ENCODE peak calls at places on chromosomes 13 and 19, in eight cellular contexts. K, G, Z, M, N, L, S and A are unnamed samples.

GRCh38 chr13:23436680-23437079 is 3.2 kb upstream of the SACS start:
- DNase-seq in K (no peak), G (no peak), Z (no peak), M (no peak), N (no peak), L (no peak), S (no peak), A (no peak)

GRCh38 chr13:113192902-113193301 is 15.6 kb downstream of the PCID2 start:
- DNase-seq in K (no peak), G (no peak), Z (no peak), M (no peak), N (peak), L (no peak), S (no peak), A (no peak)

GRCh38 chr19:30670011-30670329 is 297.8 kb downstream of the ZNF536 start:
- DNase-seq in K (no peak), G (no peak), Z (no peak), M (no peak), N (no peak), L (no peak), S (no peak), A (peak)

GRCh38 chr13:98123176-98123575 is 19.7 kb upstream of the FARP1 start:
- DNase-seq in K (no peak), G (no peak), Z (no peak), M (no peak), N (no peak), L (no peak), S (no peak), A (no peak)

GRCh38 chr13:77507931-77508776 is 27.4 kb upstream of the SCEL start:
- DNase-seq in K (no peak), G (no peak), Z (no peak), M (no peak), N (peak), L (no peak), S (no peak), A (no peak)

GRCh38 chr13:68023838-68024581 is 793.9 kb upstream of the PCDH9 start:
- DNase-seq in K (no peak), G (no peak), Z (no peak), M (no peak), N (no peak), L (no peak), S (no peak), A (no peak)

GRCh38 chr13:66675620-66676019 is 554.5 kb downstream of the PCDH9 start:
- DNase-seq in K (no peak), G (no peak), Z (no peak), M (no peak), N (peak), L (no peak), S (no peak), A (no peak)

GRCh38 chr13:78015782-78016181 is 97.2 kb upstream of the EDNRB start:
- DNase-seq in K (peak), G (no peak), Z (no peak), M (no peak), N (no peak), L (no peak), S (no peak), A (no peak)

GRCh38 chr19:1324792-1325567 is 39.3 kb downstream of the EFNA2 start:
- DNase-seq in K (no peak), G (peak), Z (no peak), M (no peak), N (peak), L (peak), S (no peak), A (peak)

GRCh38 chr19:38394488-38394887 is 6.0 kb downstream of the SPRED3 start:
- DNase-seq in K (no peak), G (no peak), Z (no peak), M (no peak), N (no peak), L (peak), S (peak), A (no peak)

GRCh38 chr19:4327252-4327876 is 11.3 kb downstream of the STAP2 start:
- DNase-seq in K (peak), G (peak), Z (peak), M (peak), N (peak), L (peak), S (peak), A (peak)

GRCh38 chr13:75607447-75607846 is 28.7 kb upstream of the LMO7 start:
- DNase-seq in K (no peak), G (no peak), Z (no peak), M (no peak), N (no peak), L (no peak), S (no peak), A (no peak)

GRCh38 chr13:92612892-92613291 is 613.7 kb upstream of the GPC6 start:
- DNase-seq in K (no peak), G (no peak), Z (no peak), M (no peak), N (no peak), L (no peak), S (no peak), A (no peak)

GRCh38 chr13:99843872-99844271 is 127.7 kb downstream of the ZIC5 start:
- DNase-seq in K (no peak), G (no peak), Z (no peak), M (no peak), N (no peak), L (no peak), S (no peak), A (no peak)

GRCh38 chr13:60613080-60613479 is 216.1 kb downstream of the TDRD3 start:
- DNase-seq in K (no peak), G (no peak), Z (no peak), M (no peak), N (no peak), L (no peak), S (no peak), A (no peak)

GRCh38 chr19:57934820-57935665 is at the start of gene ZNF418:
- DNase-seq in K (no peak), G (no peak), Z (no peak), M (no peak), N (peak), L (peak), S (peak), A (peak)

GRCh38 chr19:17205237-17206140 is 9.7 kb upstream of the USE1 start:
- DNase-seq in K (no peak), G (no peak), Z (no peak), M (no peak), N (peak), L (peak), S (peak), A (no peak)

GRCh38 chr13:23870356-23871146 is 18.6 kb downstream of the MIPEP start:
- DNase-seq in K (no peak), G (no peak), Z (no peak), M (no peak), N (no peak), L (no peak), S (no peak), A (no peak)

GRCh38 chr19:53394522-53394973 is 401 bp upstream of the ZNF765 start:
- DNase-seq in K (no peak), G (no peak), Z (no peak), M (no peak), N (peak), L (no peak), S (no peak), A (peak)

GRCh38 chr19:41205995-41206394 is 13.0 kb downstream of the CYP2S1 start:
- DNase-seq in K (no peak), G (no peak), Z (no peak), M (no peak), N (no peak), L (no peak), S (no peak), A (no peak)

GRCh38 chr19:3761382-3762129 is at the start of gene APBA3:
- DNase-seq in K (peak), G (peak), Z (peak), M (peak), N (peak), L (peak), S (peak), A (peak)

GRCh38 chr13:32246468-32246867 is 68.7 kb downstream of the ZAR1L start:
- DNase-seq in K (peak), G (peak), Z (no peak), M (no peak), N (peak), L (peak), S (no peak), A (peak)

GRCh38 chr19:2922987-2923386 is 21.8 kb downstream of the ZNF77 start:
- DNase-seq in K (no peak), G (no peak), Z (no peak), M (no peak), N (peak), L (no peak), S (no peak), A (no peak)

GRCh38 chr19:19192910-19193423 is 909 bp downstream of the RFXANK start:
- DNase-seq in K (no peak), G (no peak), Z (no peak), M (no peak), N (no peak), L (no peak), S (no peak), A (no peak)

GRCh38 chr13:101917475-101917810 is 465.0 kb downstream of the ITGBL1 start:
- DNase-seq in K (no peak), G (peak), Z (no peak), M (no peak), N (no peak), L (no peak), S (no peak), A (no peak)

GRCh38 chr19:53775524-53775923 is 48.6 kb downstream of the NLRP12 start:
- DNase-seq in K (no peak), G (no peak), Z (no peak), M (no peak), N (no peak), L (no peak), S (no peak), A (no peak)

GRCh38 chr19:44741258-44741731 is 7.2 kb upstream of the BCL3 start:
- DNase-seq in K (peak), G (no peak), Z (no peak), M (no peak), N (peak), L (no peak), S (no peak), A (no peak)